ENCODE peak calls at places on chromosomes 11 and 22, in ten cellular contexts. W, R, Z, F, L, M, E, C, B and G are unnamed samples.

GRCh38 chr11:21654091-21654490 is 538.8 kb upstream of the ANO5 start:
- DNase-seq in Z (no peak), L (no peak), R (no peak), E (no peak), B (no peak), C (no peak), M (no peak), F (no peak), W (no peak), G (no peak)

GRCh38 chr11:45304992-45305335 is 18.8 kb upstream of the SYT13 start:
- DNase-seq in E (no peak), W (no peak), L (no peak), R (no peak), Z (no peak), B (no peak), C (no peak), M (no peak), F (no peak), G (no peak)

GRCh38 chr11:126146454-126147192 is 64.8 kb downstream of the RPUSD4 start:
- DNase-seq in C (no peak), E (no peak), Z (no peak), F (no peak), M (no peak), L (peak; percentile 26), B (peak; percentile 17), R (no peak), W (no peak), G (no peak)

GRCh38 chr11:68665471-68665870 is 18.9 kb upstream of the GAL start:
- DNase-seq in W (no peak), Z (no peak), M (no peak), L (peak; percentile 68), F (no peak), R (no peak), B (no peak), E (no peak), C (no peak), G (no peak)

GRCh38 chr22:41976961-41977566 is 7.8 kb downstream of the SEPTIN3 start:
- DNase-seq in L (no peak), M (no peak), R (no peak), F (no peak), W (no peak), C (no peak), E (no peak), B (no peak), Z (peak; percentile 32), G (no peak)

GRCh38 chr11:117239295-117239694 is 6.8 kb downstream of the RNF214 start:
- DNase-seq in Z (no peak), L (no peak), F (no peak), M (no peak), W (no peak), C (peak; percentile 84), E (peak; percentile 99), R (no peak), B (peak; percentile 34), G (no peak)

GRCh38 chr11:130602700-130603584 is 154.5 kb downstream of the ADAMTS15 start:
- DNase-seq in L (no peak), F (no peak), Z (no peak), R (no peak), E (no peak), W (no peak), B (no peak), C (no peak), M (no peak), G (no peak)

GRCh38 chr22:49531533-49531895 is 296.2 kb downstream of the BRD1 start:
- DNase-seq in Z (no peak), B (no peak), F (no peak), L (peak; percentile 17), W (no peak), R (no peak), C (no peak), M (no peak), E (no peak), G (no peak)